ENCODE peak calls at places on chromosomes 7 and 10, in nine cellular contexts. V, H, A, U, W, D, M, R and F are unnamed samples.

GRCh38 chr7:57415730-57416129 is 34.2 kb upstream of the ZNF716 start:
- DNase-seq in V (no peak), H (no peak), A (no peak), U (no peak), W (no peak), D (no peak), M (no peak), R (no peak), F (no peak)

GRCh38 chr10:90302758-90303443 is 554.9 kb downstream of the HTR7 start:
- DNase-seq in V (no peak), H (no peak), A (no peak), U (no peak), W (no peak), D (no peak), M (no peak), R (no peak), F (no peak)

GRCh38 chr10:23448802-23449570 is 10.1 kb downstream of the OTUD1 start:
- DNase-seq in V (peak), H (no peak), A (no peak), U (no peak), W (no peak), D (no peak), M (peak), R (no peak), F (no peak)

GRCh38 chr7:40057292-40057691 is 77.1 kb downstream of the MPLKIP start:
- DNase-seq in V (peak), H (peak), A (peak), U (no peak), W (no peak), D (no peak), M (no peak), R (peak), F (no peak)

GRCh38 chr10:48625013-48625412 is 20.1 kb upstream of the ARHGAP22 start:
- DNase-seq in V (peak), H (peak), A (peak), U (no peak), W (no peak), D (no peak), M (no peak), R (peak), F (no peak)

GRCh38 chr10:93115661-93116383 is 42.1 kb downstream of the CYP26A1 start:
- DNase-seq in V (peak), H (peak), A (peak), U (peak), W (peak), D (peak), M (peak), R (peak), F (peak)

GRCh38 chr10:61757525-61758397 is 95.0 kb downstream of the CABCOCO1 start:
- DNase-seq in V (peak), H (peak), A (peak), U (no peak), W (no peak), D (peak), M (no peak), R (peak), F (no peak)

GRCh38 chr10:124092270-124093075 is 925 bp downstream of the CHST15 start:
- DNase-seq in V (no peak), H (peak), A (peak), U (no peak), W (peak), D (peak), M (peak), R (peak), F (peak)

GRCh38 chr10:70619271-70620019 is 16.9 kb upstream of the PRF1 start:
- DNase-seq in V (peak), H (peak), A (peak), U (no peak), W (no peak), D (no peak), M (no peak), R (peak), F (no peak)

GRCh38 chr10:79019961-79020491 is 48.7 kb upstream of the ZMIZ1 start:
- DNase-seq in V (peak), H (peak), A (peak), U (no peak), W (no peak), D (no peak), M (no peak), R (no peak), F (no peak)

GRCh38 chr7:114481995-114482394 is 67.4 kb downstream of the FOXP2 start:
- DNase-seq in V (peak), H (peak), A (peak), U (no peak), W (no peak), D (no peak), M (no peak), R (peak), F (no peak)

GRCh38 chr10:86538547-86538946 is 17.0 kb upstream of the WAPL start:
- DNase-seq in V (no peak), H (peak), A (no peak), U (no peak), W (no peak), D (no peak), M (peak), R (no peak), F (no peak)

GRCh38 chr10:47283101-47283630 is 16.8 kb upstream of the GDF10 start:
- DNase-seq in V (no peak), H (no peak), A (no peak), U (no peak), W (no peak), D (no peak), M (no peak), R (no peak), F (no peak)

GRCh38 chr7:150962743-150963399 is 15.2 kb downstream of the KCNH2 start:
- DNase-seq in V (peak), H (peak), A (no peak), U (peak), W (peak), D (peak), M (peak), R (peak), F (peak)

GRCh38 chr7:113015038-113015645 is 71.5 kb downstream of the GPR85 start:
- DNase-seq in V (peak), H (peak), A (peak), U (no peak), W (no peak), D (peak), M (peak), R (peak), F (no peak)

GRCh38 chr7:99142727-99143521 is 984 bp downstream of the SMURF1 start:
- DNase-seq in V (peak), H (peak), A (peak), U (peak), W (peak), D (peak), M (peak), R (peak), F (peak)

GRCh38 chr7:137953692-137954470 is 48.0 kb downstream of the CREB3L2 start:
- DNase-seq in V (peak), H (peak), A (peak), U (no peak), W (no peak), D (no peak), M (peak), R (peak), F (no peak)

GRCh38 chr10:112467541-112468075 is 20.6 kb downstream of the VTI1A start:
- DNase-seq in V (peak), H (peak), A (no peak), U (no peak), W (no peak), D (no peak), M (no peak), R (no peak), F (no peak)

GRCh38 chr10:118850418-118851061 is 95.8 kb upstream of the CACUL1 start:
- DNase-seq in V (peak), H (peak), A (peak), U (peak), W (peak), D (peak), M (peak), R (peak), F (peak)

GRCh38 chr10:16386855-16387254 is 50.0 kb upstream of the PTER start:
- DNase-seq in V (no peak), H (no peak), A (no peak), U (no peak), W (no peak), D (no peak), M (no peak), R (no peak), F (no peak)

GRCh38 chr10:6689036-6689435 is 109.0 kb upstream of the PRKCQ start:
- DNase-seq in V (no peak), H (no peak), A (no peak), U (no peak), W (no peak), D (no peak), M (no peak), R (peak), F (no peak)

DNA sequence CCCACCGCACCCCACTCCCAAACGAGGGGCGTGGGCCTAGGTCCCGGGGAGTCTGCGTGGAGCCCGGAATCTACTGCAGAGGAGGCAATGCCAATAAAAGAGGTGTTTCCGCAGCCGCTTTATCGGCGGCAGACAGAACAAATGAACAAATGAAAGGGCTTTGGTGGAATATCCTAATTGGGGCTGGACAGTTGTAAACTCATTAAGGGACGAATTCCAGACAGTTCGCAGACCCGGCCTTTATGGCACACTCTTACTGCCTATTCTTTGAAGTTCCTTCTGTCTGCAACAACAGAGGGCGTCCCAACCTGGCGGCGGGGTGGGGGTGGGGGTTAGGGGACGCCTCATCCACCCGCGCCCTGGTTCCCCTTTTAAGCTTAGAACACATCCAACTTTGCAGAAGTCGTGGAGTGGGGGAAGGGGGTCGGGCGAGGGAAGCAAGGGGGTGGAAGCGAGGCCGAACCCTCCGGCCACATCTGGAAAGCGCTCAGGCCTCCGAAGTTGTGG is 4.1 kb downstream of the HOXA9 start:
- DNase-seq in V (no peak), H (peak), A (no peak), U (no peak), W (peak), D (no peak), M (no peak), R (no peak), F (no peak)
- TF ChIP-seq CTCF in V (no peak), H (no peak), A (no peak), U (peak), W (no peak), D (no peak), M (no peak), R (no peak), F (peak)

GRCh38 chr10:81873932-81874816 is 820 bp upstream of the NRG3 start:
- DNase-seq in V (peak), H (peak), A (peak), U (no peak), W (peak), D (peak), M (no peak), R (peak), F (peak)
- TF ChIP-seq CTCF in V (no peak), H (no peak), A (no peak), U (no peak), W (no peak), D (no peak), M (no peak), R (no peak), F (peak)

DNA sequence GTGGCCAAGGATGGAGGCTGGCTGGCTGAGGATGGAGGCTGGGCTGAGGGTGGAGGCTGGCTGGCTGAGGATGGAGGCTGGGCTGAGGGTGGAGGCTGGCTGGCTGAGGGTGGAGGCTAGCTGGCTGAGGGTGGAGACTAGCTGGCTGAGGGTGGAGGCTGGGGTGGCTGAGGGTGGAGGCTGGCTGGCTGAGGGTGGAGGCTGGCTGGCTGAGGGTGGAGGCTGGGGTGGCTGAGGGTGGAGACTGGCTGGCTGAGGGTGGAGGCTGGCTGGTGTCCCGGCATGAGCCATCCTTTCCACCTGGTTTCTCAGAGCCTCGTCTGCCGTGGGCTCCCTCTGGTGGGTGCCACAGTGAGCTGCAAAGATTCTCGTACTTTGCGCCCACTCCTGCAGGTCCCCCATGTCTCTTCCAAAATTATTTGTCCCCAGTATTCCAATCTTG is 88.4 kb downstream of the ELFN1 start:
- DNase-seq in V (peak), H (peak), A (peak), U (no peak), W (no peak), D (peak), M (peak), R (no peak), F (no peak)
- TF ChIP-seq CTCF in V (peak), H (peak), A (peak), U (no peak), W (peak), D (peak), M (peak), R (peak), F (peak)

GRCh38 chr10:30386801-30387588 is 37.9 kb upstream of the MTPAP start:
- DNase-seq in V (no peak), H (no peak), A (peak), U (no peak), W (no peak), D (no peak), M (no peak), R (no peak), F (no peak)

GRCh38 chr10:30387646-30388243 is 38.7 kb upstream of the MTPAP start:
- DNase-seq in V (no peak), H (peak), A (peak), U (no peak), W (no peak), D (peak), M (no peak), R (peak), F (no peak)

GRCh38 chr10:30383366-30383765 is 34.3 kb upstream of the MTPAP start:
- DNase-seq in V (peak), H (peak), A (no peak), U (no peak), W (no peak), D (no peak), M (no peak), R (no peak), F (no peak)

GRCh38 chr10:30384051-30384674 is 35.1 kb upstream of the MTPAP start:
- DNase-seq in V (no peak), H (no peak), A (no peak), U (no peak), W (no peak), D (no peak), M (no peak), R (no peak), F (no peak)

DNA sequence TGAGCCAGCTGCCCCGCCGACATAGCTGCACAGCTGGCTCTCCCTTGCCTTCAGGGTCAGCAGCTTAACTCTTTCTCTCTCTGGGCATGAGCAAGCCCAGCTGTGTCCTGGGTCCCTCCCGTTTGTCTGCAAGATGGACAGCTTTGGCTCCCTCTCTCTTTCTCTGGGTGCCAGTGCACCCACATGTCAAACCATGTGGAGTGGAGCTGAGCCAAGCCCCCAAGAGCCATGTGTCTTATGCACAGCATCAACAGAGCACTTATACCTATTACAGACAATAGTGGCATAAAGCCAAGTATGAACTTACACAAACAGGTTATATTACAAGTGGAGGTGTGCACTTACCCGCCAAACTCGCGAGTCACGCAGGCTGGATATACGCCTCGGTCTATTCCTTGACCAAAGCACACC is 35.7 kb upstream of the MTPAP start:
- DNase-seq in V (peak), H (peak), A (peak), U (no peak), W (no peak), D (peak), M (peak), R (peak), F (peak)
- TF ChIP-seq CTCF in V (peak), H (peak), A (peak), U (no peak), W (no peak), D (peak), M (peak), R (peak), F (peak)

DNA sequence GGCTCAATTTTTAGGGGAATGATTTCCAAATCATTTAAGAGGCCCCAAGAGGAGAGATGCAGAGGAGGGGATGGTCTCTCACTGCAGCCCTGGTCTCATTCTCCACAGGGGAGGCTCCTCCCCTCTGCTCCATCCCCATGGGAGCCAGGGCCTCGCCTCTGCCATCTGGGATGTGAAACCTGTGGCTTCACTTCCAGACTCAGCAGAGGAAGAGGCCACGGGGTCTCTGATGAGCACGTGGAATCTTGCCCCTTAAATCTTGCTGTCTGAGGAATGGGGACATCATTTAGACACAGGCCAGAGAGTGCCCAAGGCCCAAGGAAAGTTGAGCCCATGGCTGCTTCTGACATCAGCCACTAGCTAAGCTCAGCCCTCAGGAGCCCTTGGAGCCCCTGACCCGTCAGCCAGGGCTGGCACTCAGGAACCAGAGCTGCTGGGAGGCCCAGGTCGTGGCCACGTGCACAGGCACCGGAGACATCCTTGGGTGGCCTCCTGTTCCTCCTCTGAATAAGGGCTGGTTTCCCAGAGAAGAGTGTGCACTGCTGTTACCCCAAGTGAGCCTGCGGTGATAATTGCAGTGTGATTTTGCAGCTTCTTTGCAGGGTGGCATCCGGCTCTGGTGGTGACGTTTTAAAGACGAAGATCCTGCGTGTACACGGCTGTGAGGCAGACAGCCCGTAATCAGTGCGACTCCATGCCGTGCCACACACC is 50.5 kb downstream of the VIPR2 start:
- DNase-seq in V (no peak), H (no peak), A (no peak), U (no peak), W (no peak), D (no peak), M (no peak), R (no peak), F (no peak)
- TF ChIP-seq CTCF in V (no peak), H (no peak), A (no peak), U (no peak), W (no peak), D (no peak), M (no peak), R (no peak), F (no peak)

GRCh38 chr7:64628192-64628591 is 37.7 kb upstream of the ZNF107 start:
- DNase-seq in V (no peak), H (no peak), A (peak), U (no peak), W (no peak), D (no peak), M (no peak), R (no peak), F (no peak)

GRCh38 chr7:64632029-64632428 is 33.9 kb upstream of the ZNF107 start:
- DNase-seq in V (no peak), H (no peak), A (no peak), U (no peak), W (no peak), D (no peak), M (no peak), R (no peak), F (no peak)

GRCh38 chr7:64628721-64629120 is 37.2 kb upstream of the ZNF107 start:
- DNase-seq in V (no peak), H (no peak), A (peak), U (no peak), W (no peak), D (no peak), M (no peak), R (no peak), F (no peak)

GRCh38 chr7:64633401-64633800 is 32.5 kb upstream of the ZNF107 start:
- DNase-seq in V (no peak), H (no peak), A (no peak), U (no peak), W (no peak), D (no peak), M (no peak), R (no peak), F (no peak)

GRCh38 chr7:64630496-64630895 is 35.4 kb upstream of the ZNF107 start:
- DNase-seq in V (peak), H (peak), A (no peak), U (no peak), W (no peak), D (no peak), M (no peak), R (no peak), F (no peak)
- TF ChIP-seq CTCF in V (peak), H (peak), A (peak), U (peak), W (no peak), D (no peak), M (no peak), R (peak), F (peak)

GRCh38 chr7:117830422-117830954 is 42.8 kb downstream of the CTTNBP2 start:
- DNase-seq in V (no peak), H (no peak), A (no peak), U (no peak), W (no peak), D (no peak), M (no peak), R (no peak), F (no peak)

GRCh38 chr7:117828831-117829230 is 44.4 kb downstream of the CTTNBP2 start:
- DNase-seq in V (no peak), H (peak), A (no peak), U (no peak), W (no peak), D (no peak), M (no peak), R (no peak), F (no peak)

GRCh38 chr7:117827861-117828260 is 45.4 kb downstream of the CTTNBP2 start:
- DNase-seq in V (peak), H (peak), A (peak), U (no peak), W (no peak), D (no peak), M (no peak), R (peak), F (no peak)

GRCh38 chr7:117825132-117825531 is 48.1 kb downstream of the CTTNBP2 start:
- DNase-seq in V (peak), H (peak), A (peak), U (no peak), W (no peak), D (no peak), M (no peak), R (peak), F (no peak)

DNA sequence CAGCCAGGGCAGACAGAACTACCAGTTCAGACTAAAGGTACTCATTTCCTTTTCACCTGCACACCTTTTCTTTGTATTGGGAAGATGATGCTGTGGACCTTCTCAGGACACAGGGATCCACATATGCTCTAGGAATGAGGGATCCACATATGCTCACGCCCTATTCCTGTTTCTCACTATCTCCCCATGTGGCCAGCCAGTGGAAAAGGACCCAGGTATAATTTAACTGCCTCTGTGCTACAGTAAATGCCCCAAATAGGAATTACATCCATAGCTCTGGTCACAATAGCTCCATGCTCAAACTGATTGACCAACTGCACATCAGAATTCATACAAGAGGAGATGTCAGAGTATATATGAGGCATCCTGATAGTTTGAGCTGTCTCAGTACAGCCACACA is 43.8 kb downstream of the CTTNBP2 start:
- DNase-seq in V (no peak), H (peak), A (no peak), U (no peak), W (no peak), D (no peak), M (no peak), R (no peak), F (no peak)
- TF ChIP-seq CTCF in V (no peak), H (no peak), A (peak), U (no peak), W (no peak), D (no peak), M (no peak), R (no peak), F (no peak)